ENCODE peak calls at places on chromosomes 13 and 19, in five cellular contexts. F is H7, M is amygdala, G is NCI-H146, O is GM12892. H is an unnamed sample.

GRCh38 chr13:44238011-44238421 is 135.6 kb upstream of the SERP2 start:
- DNase-seq in F (no peak), M (no peak), G (peak; percentile 25), O (no peak), H (no peak)

GRCh38 chr13:29801102-29801501 is 49.3 kb downstream of the UBL3 start:
- DNase-seq in F (no peak), M (no peak), G (no peak), O (no peak), H (no peak)

GRCh38 chr13:18996627-18997051 is 185.0 kb downstream of the TUBA3C start:
- DNase-seq in F (no peak), M (no peak), G (no peak), O (no peak), H (no peak)

GRCh38 chr19:3613765-3614661 is 7.3 kb upstream of the TBXA2R start:
- DNase-seq in F (no peak), M (no peak), G (no peak), O (no peak), H (no peak)

GRCh38 chr13:76812206-76812882 is 73.9 kb downstream of the KCTD12 start:
- DNase-seq in F (no peak), M (no peak), G (no peak), O (no peak), H (no peak)

GRCh38 chr13:107964356-107964755 is 251.0 kb downstream of the LIG4 start:
- DNase-seq in F (no peak), M (no peak), G (no peak), O (no peak), H (no peak)

GRCh38 chr19:13610042-13610691 is 103.9 kb upstream of the CACNA1A start:
- DNase-seq in F (peak; percentile 54), M (no peak), G (peak; percentile 100), O (no peak), H (no peak)

GRCh38 chr13:76939215-76939614 is 9.1 kb upstream of the ACOD1 start:
- DNase-seq in F (no peak), M (no peak), G (no peak), O (no peak), H (peak; percentile 32)

GRCh38 chr13:100131863-100132574 is 43.1 kb downstream of the PCCA start:
- DNase-seq in F (no peak), M (no peak), G (peak; percentile 9), O (no peak), H (peak; percentile 94)

GRCh38 chr19:2037676-2038255 is 13.3 kb downstream of the MKNK2 start:
- DNase-seq in F (no peak), M (no peak), G (no peak), O (no peak), H (peak; percentile 66)

GRCh38 chr19:34960940-34961679 is 2.9 kb downstream of the ZNF792 start:
- DNase-seq in F (no peak), M (no peak), G (no peak), O (no peak), H (no peak)

GRCh38 chr13:20303636-20304035 is 71.5 kb upstream of the GJB6 start:
- DNase-seq in F (no peak), M (no peak), G (no peak), O (no peak), H (no peak)

GRCh38 chr19:23283925-23284324 is 33.7 kb upstream of the ZNF724 start:
- DNase-seq in F (peak; percentile 68), M (no peak), G (peak; percentile 32), O (no peak), H (no peak)

GRCh38 chr19:17309962-17310461 is 649 bp downstream of the DDA1 start:
- DNase-seq in F (no peak), M (no peak), G (no peak), O (no peak), H (peak; percentile 92)

GRCh38 chr13:45838171-45838745 is 13.3 kb downstream of the SIAH3 start:
- DNase-seq in F (no peak), M (no peak), G (no peak), O (no peak), H (no peak)

GRCh38 chr19:45113628-45114027 is 20.6 kb downstream of the PPP1R37 start:
- DNase-seq in F (no peak), M (no peak), G (peak; percentile 98), O (no peak), H (no peak)

GRCh38 chr19:18322318-18322758 is 538 bp downstream of the LSM4 start:
- DNase-seq in F (peak; percentile 84), M (no peak), G (peak; percentile 73), O (no peak), H (peak; percentile 96)

GRCh38 chr13:99766641-99767045 is 204.9 kb downstream of the ZIC5 start:
- DNase-seq in F (peak; percentile 67), M (no peak), G (peak; percentile 31), O (no peak), H (no peak)

GRCh38 chr19:12272386-12272785 is 22.3 kb downstream of the ZNF44 start:
- DNase-seq in F (no peak), M (no peak), G (no peak), O (no peak), H (no peak)

GRCh38 chr13:113209880-113210421 is 538 bp downstream of the CUL4A start:
- DNase-seq in F (peak; percentile 83), M (no peak), G (peak; percentile 75), O (peak; percentile 41), H (peak; percentile 88)

GRCh38 chr13:94708031-94708571 is 4.2 kb downstream of the SOX21 start:
- DNase-seq in F (peak; percentile 88), M (no peak), G (peak; percentile 62), O (no peak), H (no peak)

GRCh38 chr19:54331626-54332025 is 7.3 kb downstream of the LILRA4 start:
- DNase-seq in F (peak; percentile 8), M (no peak), G (no peak), O (no peak), H (no peak)

GRCh38 chr19:4369109-4369887 is 25.9 kb downstream of the MPND start:
- DNase-seq in F (peak; percentile 71), M (no peak), G (no peak), O (peak; percentile 64), H (peak; percentile 79)

GRCh38 chr13:27005556-27005955 is 166.1 kb downstream of the USP12 start:
- DNase-seq in F (no peak), M (no peak), G (no peak), O (no peak), H (no peak)

GRCh38 chr19:13160557-13160956 is 10.3 kb downstream of the IER2 start:
- DNase-seq in F (no peak), M (no peak), G (no peak), O (no peak), H (peak; percentile 93)

GRCh38 chr13:36675213-36675536 is 1.4 kb downstream of the SERTM1 start:
- DNase-seq in F (peak; percentile 11), M (no peak), G (peak; percentile 31), O (no peak), H (no peak)

GRCh38 chr19:2070436-2070827 is 19.4 kb upstream of the MKNK2 start:
- DNase-seq in F (no peak), M (no peak), G (no peak), O (no peak), H (peak; percentile 42)

GRCh38 chr13:80877944-80878241 is 537.0 kb upstream of the SPRY2 start:
- DNase-seq in F (no peak), M (no peak), G (no peak), O (no peak), H (no peak)

GRCh38 chr19:14375582-14376291 is 5.5 kb upstream of the ADGRE5 start:
- DNase-seq in F (peak; percentile 43), M (no peak), G (peak; percentile 16), O (no peak), H (peak; percentile 87)

GRCh38 chr13:23695711-23696512 is 125.7 kb downstream of the TNFRSF19 start:
- DNase-seq in F (peak; percentile 66), M (no peak), G (no peak), O (peak; percentile 57), H (no peak)